ENCODE peak calls at places on chromosomes 1 and 21, in five cellular contexts. One of them, this sample, is unnamed.
A peak's percentile ranks its signal among the peaks of the same experiment; 100 is the strongest.

GRCh38 chr21:16455978-16456377 is 726.2 kb downstream of the USP25 start:
- DNase-seq in HT1080: no peak
- DNase-seq in heart right ventricle: no peak
- DNase-seq in NCI-H1092 treated with DMSO at 0.1 percent for 48 hours: peak; percentile 79
- DNase-seq in LHCN-M2: peak; percentile 59
- DNase-seq in this sample: peak; percentile 38

GRCh38 chr1:54107131-54107530 is 45.7 kb downstream of the CDCP2 start:
- DNase-seq in HT1080: peak; percentile 36
- DNase-seq in heart right ventricle: no peak
- DNase-seq in NCI-H1092 treated with DMSO at 0.1 percent for 48 hours: no peak
- DNase-seq in LHCN-M2: peak; percentile 78
- DNase-seq in this sample: peak; percentile 30

GRCh38 chr1:11925938-11926292 is 312 bp downstream of the KIAA2013 start:
- DNase-seq in HT1080: no peak
- DNase-seq in heart right ventricle: no peak
- DNase-seq in NCI-H1092 treated with DMSO at 0.1 percent for 48 hours: no peak
- DNase-seq in LHCN-M2: no peak
- DNase-seq in this sample: no peak

GRCh38 chr1:107277022-107277421 is 136.2 kb downstream of the NTNG1 start:
- DNase-seq in HT1080: no peak
- DNase-seq in heart right ventricle: peak; percentile 5
- DNase-seq in NCI-H1092 treated with DMSO at 0.1 percent for 48 hours: peak; percentile 67
- DNase-seq in LHCN-M2: peak; percentile 51
- DNase-seq in this sample: peak; percentile 75

GRCh38 chr21:25062061-25062460 is 545.2 kb downstream of the MRPL39 start:
- DNase-seq in HT1080: peak; percentile 10
- DNase-seq in heart right ventricle: no peak
- DNase-seq in NCI-H1092 treated with DMSO at 0.1 percent for 48 hours: no peak
- DNase-seq in LHCN-M2: no peak
- DNase-seq in this sample: no peak

GRCh38 chr21:31326478-31327247 is 17.4 kb downstream of the TIAM1 start:
- DNase-seq in HT1080: peak; percentile 18
- DNase-seq in heart right ventricle: no peak
- DNase-seq in NCI-H1092 treated with DMSO at 0.1 percent for 48 hours: no peak
- DNase-seq in LHCN-M2: peak; percentile 73
- DNase-seq in this sample: no peak

GRCh38 chr1:15125101-15125745 is 28.3 kb upstream of the TMEM51 start:
- DNase-seq in HT1080: no peak
- DNase-seq in heart right ventricle: no peak
- DNase-seq in NCI-H1092 treated with DMSO at 0.1 percent for 48 hours: no peak
- DNase-seq in LHCN-M2: no peak
- DNase-seq in this sample: no peak

GRCh38 chr1:14666376-14666775 is 67.9 kb downstream of the KAZN start:
- DNase-seq in HT1080: peak; percentile 22
- DNase-seq in heart right ventricle: no peak
- DNase-seq in NCI-H1092 treated with DMSO at 0.1 percent for 48 hours: no peak
- DNase-seq in LHCN-M2: no peak
- DNase-seq in this sample: no peak

GRCh38 chr1:74652711-74653131 is 20.9 kb downstream of the ERICH3 start:
- DNase-seq in HT1080: peak; percentile 99
- DNase-seq in heart right ventricle: no peak
- DNase-seq in NCI-H1092 treated with DMSO at 0.1 percent for 48 hours: no peak
- DNase-seq in LHCN-M2: peak; percentile 79
- DNase-seq in this sample: peak; percentile 94

GRCh38 chr1:197222025-197222685 is 45.9 kb upstream of the CRB1 start:
- DNase-seq in HT1080: no peak
- DNase-seq in heart right ventricle: no peak
- DNase-seq in NCI-H1092 treated with DMSO at 0.1 percent for 48 hours: no peak
- DNase-seq in LHCN-M2: no peak
- DNase-seq in this sample: no peak

GRCh38 chr1:229425564-229426159 is 8.2 kb downstream of the ACTA1 start:
- DNase-seq in HT1080: no peak
- DNase-seq in heart right ventricle: no peak
- DNase-seq in NCI-H1092 treated with DMSO at 0.1 percent for 48 hours: no peak
- DNase-seq in LHCN-M2: no peak
- DNase-seq in this sample: no peak